ENCODE peak calls at places on chromosomes 12 and 14, in four cellular contexts. L is SHP77, J is AG10803, C is sciatic nerve. A is an unnamed sample.

GRCh38 chr14:28300356-28300755 is 466.2 kb upstream of the FOXG1 start:
- DNase-seq in L (no peak), J (no peak), C (no peak), A (no peak)

GRCh38 chr12:106644335-106645073 is 61.7 kb downstream of the RFX4 start:
- DNase-seq in L (no peak), J (no peak), C (peak), A (no peak)

GRCh38 chr12:15751741-15752140 is 37.4 kb downstream of the EPS8 start:
- DNase-seq in L (no peak), J (peak), C (no peak), A (no peak)

GRCh38 chr12:132608231-132609171 is 1.9 kb downstream of the LRCOL1 start:
- DNase-seq in L (no peak), J (no peak), C (no peak), A (no peak)

GRCh38 chr12:10363922-10364838 is 25.7 kb downstream of the KLRK1 start:
- DNase-seq in L (no peak), J (peak), C (peak), A (no peak)

GRCh38 chr12:46661161-46661845 is 164.5 kb downstream of the SLC38A4 start:
- DNase-seq in L (peak), J (peak), C (no peak), A (peak)

GRCh38 chr12:3255071-3255470 is 177.9 kb downstream of the TSPAN9 start:
- DNase-seq in L (no peak), J (no peak), C (no peak), A (no peak)

GRCh38 chr14:69013943-69014782 is 35.1 kb upstream of the ACTN1 start:
- DNase-seq in L (peak), J (peak), C (no peak), A (no peak)

GRCh38 chr12:111597731-111598636 is 1.1 kb downstream of the ATXN2 start:
- DNase-seq in L (no peak), J (no peak), C (peak), A (no peak)

GRCh38 chr14:49977126-49977841 is 84.4 kb downstream of the ARF6 start:
- DNase-seq in L (no peak), J (no peak), C (no peak), A (no peak)

GRCh38 chr14:96752156-96752555 is 45.0 kb upstream of the VRK1 start:
- DNase-seq in L (no peak), J (no peak), C (no peak), A (no peak)

GRCh38 chr12:89501793-89502192 is 22.8 kb downstream of the GALNT4 start:
- DNase-seq in L (no peak), J (no peak), C (no peak), A (no peak)

GRCh38 chr14:39491134-39491541 is 58.9 kb upstream of the FBXO33 start:
- DNase-seq in L (peak), J (peak), C (no peak), A (peak)

GRCh38 chr12:115895247-115895646 is 382.2 kb downstream of the MED13L start:
- DNase-seq in L (no peak), J (no peak), C (no peak), A (no peak)

GRCh38 chr12:112762753-112763152 is 28.8 kb upstream of the RPH3A start:
- DNase-seq in L (no peak), J (no peak), C (no peak), A (no peak)

GRCh38 chr12:104223599-104224168 is 8.1 kb downstream of the TXNRD1 start:
- DNase-seq in L (no peak), J (peak), C (no peak), A (no peak)

GRCh38 chr14:29217813-29218450 is 451.3 kb downstream of the FOXG1 start:
- DNase-seq in L (no peak), J (no peak), C (no peak), A (no peak)

GRCh38 chr12:95736631-95737030 is 53.9 kb downstream of the NTN4 start:
- DNase-seq in L (no peak), J (peak), C (no peak), A (no peak)

GRCh38 chr12:27780612-27781408 is 774 bp upstream of the MANSC4 start:
- DNase-seq in L (peak), J (peak), C (no peak), A (no peak)

GRCh38 chr14:92323031-92323915 is at the start of gene SLC24A4:
- DNase-seq in L (no peak), J (no peak), C (no peak), A (no peak)

GRCh38 chr12:92503029-92503931 is 199.5 kb upstream of the PLEKHG7 start:
- DNase-seq in L (no peak), J (no peak), C (no peak), A (no peak)

GRCh38 chr14:81509838-81510452 is 23.7 kb downstream of the SEL1L start:
- DNase-seq in L (no peak), J (no peak), C (no peak), A (peak)

GRCh38 chr14:67395086-67395875 is 16.7 kb downstream of the PLEK2 start:
- DNase-seq in L (no peak), J (no peak), C (no peak), A (no peak)

GRCh38 chr14:45103806-45104205 is 19.9 kb downstream of the PRPF39 start:
- DNase-seq in L (no peak), J (no peak), C (no peak), A (no peak)

GRCh38 chr14:100406505-100407131 is 83.5 kb downstream of the SLC25A47 start:
- DNase-seq in L (peak), J (peak), C (no peak), A (no peak)

GRCh38 chr14:96582995-96583394 is 80.8 kb downstream of the PAPOLA start:
- DNase-seq in L (no peak), J (no peak), C (peak), A (no peak)

GRCh38 chr14:24366664-24367505 is 1.1 kb upstream of the NFATC4 start:
- DNase-seq in L (peak), J (peak), C (peak), A (peak)

GRCh38 chr12:22893878-22894277 is 268.9 kb downstream of the ETNK1 start:
- DNase-seq in L (no peak), J (no peak), C (no peak), A (no peak)

GRCh38 chr14:102043251-102044025 is 43.4 kb downstream of the HSP90AA1 start:
- DNase-seq in L (no peak), J (peak), C (no peak), A (no peak)

GRCh38 chr14:90383731-90384542 is 12.9 kb upstream of the CALM1 start:
- DNase-seq in L (peak), J (peak), C (peak), A (no peak)

GRCh38 chr12:45988259-45988658 is 2.1 kb downstream of the SCAF11 start:
- DNase-seq in L (no peak), J (peak), C (no peak), A (no peak)

GRCh38 chr14:68789798-68790655 is 2.8 kb downstream of the ZFP36L1 start:
- DNase-seq in L (no peak), J (peak), C (no peak), A (no peak)

GRCh38 chr14:93940437-93940836 is 13.3 kb downstream of the FAM181A start:
- DNase-seq in L (no peak), J (no peak), C (no peak), A (no peak)

GRCh38 chr12:66044731-66045130 is 85.8 kb downstream of the LLPH start:
- DNase-seq in L (no peak), J (peak), C (no peak), A (no peak)

GRCh38 chr14:79407572-79407971 is 803.7 kb downstream of the DIO2 start:
- DNase-seq in L (no peak), J (no peak), C (no peak), A (no peak)

A was measured in DMS 273 treated with DMSO at 0.1 percent for 48 hours.